ENCODE peak calls at places on chromosome 19, in seven cellular contexts. One of them, this sample, is unnamed.

GRCh38 chr19:35168261-35168660 is 13.7 kb downstream of the FXYD5 start:
- DNase-seq in H4: no peak
- DNase-seq in stimulated activated naive CD8-positive, alpha-beta T cell treated with anti-CD3 and anti-CD28 coated beads, Interleukin-15, Interleukin-2, amounts not matched to agents 100 U/mL and 50 U/mL, for 24 hours: no peak
- DNase-seq in NCI-H2107: no peak
- DNase-seq in right atrium auricular region: no peak
- DNase-seq in activated naive CD4-positive, alpha-beta T cell treated with anti-CD3 and anti-CD28 coated beads for 36 hours: no peak
- DNase-seq in heart right ventricle: no peak
- DNase-seq in this sample: no peak

GRCh38 chr19:1410136-1410786 is 2.9 kb downstream of the DAZAP1 start:
- DNase-seq in heart right ventricle: no peak
- DNase-seq in NCI-H2107: no peak
- DNase-seq in activated naive CD4-positive, alpha-beta T cell treated with anti-CD3 and anti-CD28 coated beads for 36 hours: peak
- DNase-seq in right atrium auricular region: no peak
- DNase-seq in H4: no peak
- DNase-seq in stimulated activated naive CD8-positive, alpha-beta T cell treated with anti-CD3 and anti-CD28 coated beads, Interleukin-15, Interleukin-2, amounts not matched to agents 100 U/mL and 50 U/mL, for 24 hours: peak
- DNase-seq in this sample: peak

GRCh38 chr19:3253270-3253669 is 28.8 kb downstream of the CELF5 start:
- DNase-seq in right atrium auricular region: no peak
- DNase-seq in heart right ventricle: no peak
- DNase-seq in activated naive CD4-positive, alpha-beta T cell treated with anti-CD3 and anti-CD28 coated beads for 36 hours: no peak
- DNase-seq in H4: no peak
- DNase-seq in NCI-H2107: no peak
- DNase-seq in stimulated activated naive CD8-positive, alpha-beta T cell treated with anti-CD3 and anti-CD28 coated beads, Interleukin-15, Interleukin-2, amounts not matched to agents 100 U/mL and 50 U/mL, for 24 hours: no peak
- DNase-seq in this sample: no peak

GRCh38 chr19:2711175-2711936 is 8.9 kb upstream of the GNG7 start:
- DNase-seq in heart right ventricle: no peak
- DNase-seq in H4: peak
- DNase-seq in NCI-H2107: no peak
- DNase-seq in right atrium auricular region: no peak
- DNase-seq in stimulated activated naive CD8-positive, alpha-beta T cell treated with anti-CD3 and anti-CD28 coated beads, Interleukin-15, Interleukin-2, amounts not matched to agents 100 U/mL and 50 U/mL, for 24 hours: no peak
- DNase-seq in activated naive CD4-positive, alpha-beta T cell treated with anti-CD3 and anti-CD28 coated beads for 36 hours: no peak
- DNase-seq in this sample: no peak

GRCh38 chr19:13983213-13983889 is 22.8 kb downstream of the RFX1 start:
- DNase-seq in right atrium auricular region: no peak
- DNase-seq in NCI-H2107: no peak
- DNase-seq in activated naive CD4-positive, alpha-beta T cell treated with anti-CD3 and anti-CD28 coated beads for 36 hours: no peak
- DNase-seq in heart right ventricle: no peak
- DNase-seq in stimulated activated naive CD8-positive, alpha-beta T cell treated with anti-CD3 and anti-CD28 coated beads, Interleukin-15, Interleukin-2, amounts not matched to agents 100 U/mL and 50 U/mL, for 24 hours: no peak
- DNase-seq in H4: no peak
- DNase-seq in this sample: no peak

GRCh38 chr19:35908977-35909683 is 1.0 kb upstream of the TYROBP start:
- DNase-seq in H4: no peak
- DNase-seq in stimulated activated naive CD8-positive, alpha-beta T cell treated with anti-CD3 and anti-CD28 coated beads, Interleukin-15, Interleukin-2, amounts not matched to agents 100 U/mL and 50 U/mL, for 24 hours: peak
- DNase-seq in NCI-H2107: no peak
- DNase-seq in heart right ventricle: peak
- DNase-seq in right atrium auricular region: peak
- DNase-seq in activated naive CD4-positive, alpha-beta T cell treated with anti-CD3 and anti-CD28 coated beads for 36 hours: peak
- DNase-seq in this sample: no peak

GRCh38 chr19:32178841-32179410 is 166.5 kb upstream of the ZNF507 start:
- DNase-seq in stimulated activated naive CD8-positive, alpha-beta T cell treated with anti-CD3 and anti-CD28 coated beads, Interleukin-15, Interleukin-2, amounts not matched to agents 100 U/mL and 50 U/mL, for 24 hours: no peak
- DNase-seq in heart right ventricle: no peak
- DNase-seq in right atrium auricular region: no peak
- DNase-seq in H4: no peak
- DNase-seq in activated naive CD4-positive, alpha-beta T cell treated with anti-CD3 and anti-CD28 coated beads for 36 hours: no peak
- DNase-seq in NCI-H2107: no peak
- DNase-seq in this sample: no peak

GRCh38 chr19:30001794-30002193 is 59.8 kb downstream of the URI1 start:
- DNase-seq in NCI-H2107: no peak
- DNase-seq in stimulated activated naive CD8-positive, alpha-beta T cell treated with anti-CD3 and anti-CD28 coated beads, Interleukin-15, Interleukin-2, amounts not matched to agents 100 U/mL and 50 U/mL, for 24 hours: no peak
- DNase-seq in activated naive CD4-positive, alpha-beta T cell treated with anti-CD3 and anti-CD28 coated beads for 36 hours: no peak
- DNase-seq in right atrium auricular region: no peak
- DNase-seq in heart right ventricle: no peak
- DNase-seq in H4: no peak
- DNase-seq in this sample: no peak

GRCh38 chr19:2603320-2603719 is 99.2 kb downstream of the GNG7 start:
- DNase-seq in H4: no peak
- DNase-seq in NCI-H2107: no peak
- DNase-seq in activated naive CD4-positive, alpha-beta T cell treated with anti-CD3 and anti-CD28 coated beads for 36 hours: no peak
- DNase-seq in stimulated activated naive CD8-positive, alpha-beta T cell treated with anti-CD3 and anti-CD28 coated beads, Interleukin-15, Interleukin-2, amounts not matched to agents 100 U/mL and 50 U/mL, for 24 hours: no peak
- DNase-seq in heart right ventricle: peak
- DNase-seq in right atrium auricular region: peak
- DNase-seq in this sample: no peak

GRCh38 chr19:10881403-10882107 is 10.2 kb downstream of the CARM1 start:
- DNase-seq in right atrium auricular region: no peak
- DNase-seq in H4: no peak
- DNase-seq in heart right ventricle: no peak
- DNase-seq in stimulated activated naive CD8-positive, alpha-beta T cell treated with anti-CD3 and anti-CD28 coated beads, Interleukin-15, Interleukin-2, amounts not matched to agents 100 U/mL and 50 U/mL, for 24 hours: no peak
- DNase-seq in activated naive CD4-positive, alpha-beta T cell treated with anti-CD3 and anti-CD28 coated beads for 36 hours: no peak
- DNase-seq in NCI-H2107: no peak
- DNase-seq in this sample: no peak

GRCh38 chr19:1252818-1253513 is 4.6 kb downstream of the MIDN start:
- DNase-seq in H4: peak
- DNase-seq in stimulated activated naive CD8-positive, alpha-beta T cell treated with anti-CD3 and anti-CD28 coated beads, Interleukin-15, Interleukin-2, amounts not matched to agents 100 U/mL and 50 U/mL, for 24 hours: peak
- DNase-seq in right atrium auricular region: peak
- DNase-seq in activated naive CD4-positive, alpha-beta T cell treated with anti-CD3 and anti-CD28 coated beads for 36 hours: peak
- DNase-seq in NCI-H2107: peak
- DNase-seq in heart right ventricle: peak
- DNase-seq in this sample: peak

GRCh38 chr19:2188708-2189385 is 25.1 kb downstream of the DOT1L start:
- DNase-seq in right atrium auricular region: no peak
- DNase-seq in stimulated activated naive CD8-positive, alpha-beta T cell treated with anti-CD3 and anti-CD28 coated beads, Interleukin-15, Interleukin-2, amounts not matched to agents 100 U/mL and 50 U/mL, for 24 hours: no peak
- DNase-seq in heart right ventricle: no peak
- DNase-seq in NCI-H2107: no peak
- DNase-seq in H4: no peak
- DNase-seq in activated naive CD4-positive, alpha-beta T cell treated with anti-CD3 and anti-CD28 coated beads for 36 hours: no peak
- DNase-seq in this sample: no peak

GRCh38 chr19:3785938-3786824 is at the start of gene MATK:
- DNase-seq in activated naive CD4-positive, alpha-beta T cell treated with anti-CD3 and anti-CD28 coated beads for 36 hours: peak
- DNase-seq in heart right ventricle: no peak
- DNase-seq in NCI-H2107: no peak
- DNase-seq in stimulated activated naive CD8-positive, alpha-beta T cell treated with anti-CD3 and anti-CD28 coated beads, Interleukin-15, Interleukin-2, amounts not matched to agents 100 U/mL and 50 U/mL, for 24 hours: peak
- DNase-seq in H4: no peak
- DNase-seq in right atrium auricular region: no peak
- DNase-seq in this sample: no peak

This sample was measured in Caki2.